ENCODE peak calls at places on chromosomes 3 and 15, in seven cellular contexts. T, O, N, R, S, Z and U are unnamed samples.

GRCh38 chr15:58551764-58552504 is 120.1 kb downstream of the LIPC start:
- DNase-seq in N (peak), S (no peak), T (no peak), Z (peak), O (no peak), R (no peak), U (peak)

GRCh38 chr15:64430000-64430735 is 30.2 kb upstream of the ZNF609 start:
- DNase-seq in O (no peak), R (peak), S (no peak), N (no peak), Z (peak), T (peak), U (peak)

GRCh38 chr15:63065262-63066234 is 23.0 kb downstream of the TPM1 start:
- DNase-seq in S (no peak), O (no peak), T (no peak), Z (no peak), N (no peak), R (no peak), U (no peak)

GRCh38 chr3:17717411-17717810 is 25.0 kb downstream of the TBC1D5 start:
- DNase-seq in R (no peak), S (no peak), O (no peak), N (no peak), T (no peak), Z (no peak), U (no peak)

GRCh38 chr3:125161607-125162219 is 50.8 kb downstream of the SLC12A8 start:
- DNase-seq in Z (no peak), R (no peak), T (peak), S (no peak), O (no peak), N (no peak), U (no peak)

GRCh38 chr15:45776772-45777171 is 141.9 kb downstream of the SQOR start:
- DNase-seq in Z (no peak), S (no peak), T (no peak), N (no peak), R (no peak), O (no peak), U (no peak)

GRCh38 chr15:45320581-45320980 is 57.8 kb downstream of the GATM start:
- DNase-seq in T (no peak), O (no peak), Z (no peak), R (no peak), N (no peak), S (no peak), U (no peak)

GRCh38 chr3:101942356-101942755 is 93.0 kb downstream of the NFKBIZ start:
- DNase-seq in T (no peak), R (no peak), Z (peak), N (no peak), S (no peak), O (no peak), U (no peak)

GRCh38 chr3:77931272-77932009 is 891.5 kb downstream of the ROBO2 start:
- DNase-seq in O (no peak), N (no peak), T (peak), Z (peak), R (no peak), S (no peak), U (no peak)

GRCh38 chr3:123385072-123385471 is 63.8 kb downstream of the ADCY5 start:
- DNase-seq in T (peak), S (no peak), Z (peak), N (no peak), O (no peak), R (no peak), U (peak)

GRCh38 chr15:84752195-84752594 is 3.8 kb downstream of the ZNF592 start:
- DNase-seq in T (no peak), O (no peak), Z (no peak), S (no peak), N (no peak), R (no peak), U (no peak)

GRCh38 chr3:50227390-50228183 is 8.4 kb upstream of the GNAI2 start:
- DNase-seq in R (peak), Z (peak), T (peak), N (peak), O (peak), S (peak), U (peak)